ENCODE peak calls at places on chromosomes 11 and 22, in seven cellular contexts. Y is SK-N-SH, O is GM23248, T is MM.1S, L is HCT116, X is hepatocyte, D is OCI-LY7. H is an unnamed sample.

GRCh38 chr11:105673089-105673488 is 63.2 kb downstream of the GRIA4 start:
- DNase-seq in T (peak), L (no peak), Y (no peak), O (peak), X (peak), D (peak), H (peak)

GRCh38 chr11:119320593-119321524 is 3.9 kb upstream of the MCAM start:
- DNase-seq in O (peak), D (peak), T (peak), L (no peak), Y (no peak), X (peak), H (peak)

GRCh38 chr11:69094111-69094914 is 45.6 kb downstream of the TPCN2 start:
- DNase-seq in D (no peak), Y (peak), X (no peak), T (no peak), O (no peak), L (no peak), H (no peak)

GRCh38 chr11:124172076-124172475 is 11.1 kb upstream of the OR10D3 start:
- DNase-seq in T (no peak), D (no peak), O (no peak), Y (no peak), L (no peak), X (no peak), H (no peak)

GRCh38 chr11:1350086-1350725 is 39.5 kb upstream of the BRSK2 start:
- DNase-seq in X (no peak), T (no peak), Y (peak), D (no peak), O (no peak), L (no peak), H (no peak)

GRCh38 chr11:10459029-10459970 is 4.2 kb downstream of the AMPD3 start:
- DNase-seq in T (peak), X (no peak), O (no peak), L (no peak), Y (no peak), D (peak), H (no peak)

GRCh38 chr11:65652511-65653228 is 10.0 kb downstream of the RELA start:
- DNase-seq in D (peak), X (peak), O (peak), T (peak), L (peak), Y (peak), H (peak)

GRCh38 chr11:16276251-16276650 is 80.1 kb downstream of the SOX6 start:
- DNase-seq in D (no peak), O (no peak), L (no peak), Y (no peak), X (no peak), T (no peak), H (no peak)

GRCh38 chr22:43745783-43746356 is 66.2 kb downstream of the EFCAB6 start:
- DNase-seq in D (no peak), T (no peak), Y (no peak), L (no peak), O (no peak), X (no peak), H (no peak)

GRCh38 chr11:12539570-12539969 is 134.7 kb upstream of the TEAD1 start:
- DNase-seq in D (no peak), X (no peak), O (peak), Y (no peak), T (no peak), L (no peak), H (peak)

GRCh38 chr11:127640822-127641485 is 640.4 kb upstream of the KIRREL3 start:
- DNase-seq in Y (no peak), O (no peak), L (no peak), X (no peak), D (no peak), T (peak), H (peak)

GRCh38 chr11:46247664-46248063 is 29.8 kb upstream of the CREB3L1 start:
- DNase-seq in T (peak), D (peak), Y (no peak), O (peak), X (peak), L (peak), H (peak)

GRCh38 chr11:64000026-64000739 is 13.9 kb downstream of the OTUB1 start:
- DNase-seq in O (peak), T (peak), Y (peak), X (peak), L (no peak), D (peak), H (peak)

GRCh38 chr11:72333657-72334056 is 89.7 kb upstream of the PHOX2A start:
- DNase-seq in T (no peak), X (peak), D (peak), Y (peak), L (no peak), O (no peak), H (no peak)

GRCh38 chr11:46832511-46833214 is 13.4 kb downstream of the CKAP5 start:
- DNase-seq in O (no peak), D (no peak), T (no peak), Y (peak), X (no peak), L (no peak), H (no peak)

GRCh38 chr11:74504100-74504691 is 10.7 kb upstream of the LIPT2 start:
- DNase-seq in D (no peak), T (no peak), O (no peak), Y (no peak), L (no peak), X (no peak), H (no peak)

GRCh38 chr11:122696662-122697061 is 41.1 kb downstream of the UBASH3B start:
- DNase-seq in X (no peak), L (no peak), D (peak), T (no peak), Y (no peak), O (no peak), H (no peak)

GRCh38 chr11:96012086-96012824 is 88.3 kb upstream of the MTMR2 start:
- DNase-seq in O (peak), Y (peak), X (peak), T (peak), L (peak), D (peak), H (peak)

GRCh38 chr11:117827521-117828511 is 3.3 kb upstream of the FXYD2 start:
- DNase-seq in Y (no peak), D (no peak), T (no peak), O (no peak), L (no peak), X (no peak), H (no peak)

GRCh38 chr22:23750374-23750743 is 553 bp downstream of the ZNF70 start:
- DNase-seq in Y (no peak), T (no peak), L (no peak), D (no peak), O (no peak), X (no peak), H (no peak)

GRCh38 chr11:121466063-121466794 is 13.5 kb upstream of the SORL1-AS1 start:
- DNase-seq in Y (peak), L (peak), T (no peak), D (peak), O (peak), X (peak), H (peak)

GRCh38 chr11:121461843-121462242 is 9.1 kb upstream of the SORL1-AS1 start:
- DNase-seq in D (no peak), Y (no peak), X (no peak), T (no peak), L (no peak), O (no peak), H (no peak)

GRCh38 chr11:121465709-121466062 is 12.9 kb upstream of the SORL1-AS1 start:
- DNase-seq in X (peak), T (no peak), Y (no peak), D (no peak), L (no peak), O (no peak), H (no peak)

GRCh38 chr11:121464352-121464946 is 11.7 kb upstream of the SORL1-AS1 start:
- DNase-seq in X (peak), D (peak), T (no peak), Y (peak), L (peak), O (peak), H (peak)

DNA sequence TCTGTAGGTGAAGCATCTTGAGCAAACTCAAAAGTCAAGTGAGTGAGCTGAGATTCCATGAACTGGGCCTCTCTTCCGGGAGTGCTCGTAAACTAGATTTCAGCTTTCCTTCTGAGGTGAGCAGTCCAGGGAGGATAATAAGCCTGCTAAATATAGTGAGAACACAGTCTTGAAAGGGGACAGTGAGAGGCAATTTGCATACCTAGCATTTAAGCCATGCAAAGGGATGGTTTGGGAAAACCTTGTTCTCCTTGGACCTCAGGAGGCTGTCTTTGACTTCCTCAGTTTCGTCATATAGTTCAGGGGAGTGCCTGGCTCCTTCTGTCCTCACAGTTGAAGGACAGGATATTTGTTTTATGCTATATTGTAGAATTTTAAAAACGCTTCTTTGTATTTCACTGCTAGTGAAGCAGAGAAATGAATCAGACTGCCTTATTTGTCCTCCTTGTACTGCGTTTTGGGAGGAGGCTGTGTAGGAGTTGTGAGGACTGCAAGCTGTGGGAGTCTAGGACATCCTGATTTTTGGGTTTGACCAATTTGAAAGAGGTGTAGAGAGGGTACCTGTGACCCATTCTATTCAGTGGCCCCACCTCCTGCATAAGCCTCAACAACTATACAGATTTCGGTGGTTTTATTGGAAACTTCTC is 11.0 kb upstream of the SORL1-AS1 start:
- DNase-seq in D (no peak), X (no peak), Y (no peak), L (no peak), O (no peak), T (no peak), H (peak)
- TF ChIP-seq EZH2phosphoT487 in D (no peak), X (no peak), Y (no peak), L (no peak), O (no peak), T (no peak), H (no peak)

GRCh38 chr22:20272700-20273099 is 4.6 kb upstream of the RTN4R start:
- DNase-seq in Y (no peak), O (no peak), X (no peak), L (no peak), T (no peak), D (no peak), H (no peak)
- H3K27ac ChIP-seq in Y (no peak), O (no peak), X (no peak), L (no peak), T (no peak), D (no peak), H (no peak)

DNA sequence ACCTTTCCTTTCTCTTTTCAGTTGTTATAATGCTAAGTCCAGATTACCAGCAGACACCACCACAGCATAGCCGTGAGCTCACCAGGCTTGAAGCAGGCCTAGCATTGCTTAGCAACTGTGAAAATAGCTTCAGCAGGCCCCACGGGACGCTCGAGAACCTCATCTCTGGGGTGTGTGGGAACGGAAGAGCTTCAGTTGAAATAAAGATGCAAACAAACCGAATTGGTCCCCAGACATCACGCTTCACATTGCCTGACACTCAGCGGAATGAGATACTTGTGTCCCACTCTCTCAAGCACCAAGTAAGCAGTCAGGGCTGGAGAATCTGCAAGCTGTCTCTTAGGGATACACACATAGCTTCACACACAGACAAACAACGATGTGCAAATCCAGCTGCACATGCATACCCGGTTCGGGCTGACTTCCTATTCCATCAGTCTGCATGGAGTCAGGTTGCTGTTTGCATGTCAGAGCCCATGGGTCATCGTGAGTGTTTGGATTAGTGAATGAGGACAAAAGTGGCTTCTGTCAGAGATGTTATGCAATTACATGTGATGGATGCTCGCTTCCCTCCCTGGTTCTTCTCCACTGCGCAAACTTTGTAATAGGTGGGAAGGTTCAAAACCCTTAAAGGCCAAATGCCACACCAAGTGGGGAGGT is 205.7 kb downstream of the SNX19 start:
- DNase-seq in L (no peak), X (no peak), O (no peak), T (no peak), D (no peak), Y (no peak), H (no peak)
- TF ChIP-seq EZH2phosphoT487 in L (no peak), X (no peak), O (no peak), T (no peak), D (no peak), Y (no peak), H (no peak)

GRCh38 chr22:39303358-39303757 is 16.1 kb downstream of the RPL3 start:
- DNase-seq in T (no peak), D (no peak), O (no peak), X (no peak), L (no peak), Y (no peak), H (no peak)
- H3K27ac ChIP-seq in T (no peak), D (no peak), O (no peak), X (no peak), L (no peak), Y (no peak), H (no peak)

GRCh38 chr11:126361400-126361799 is 5.9 kb downstream of the ST3GAL4 start:
- DNase-seq in L (no peak), X (no peak), O (no peak), Y (no peak), D (no peak), T (no peak), H (no peak)

GRCh38 chr11:126362879-126363655 is 7.6 kb downstream of the ST3GAL4 start:
- DNase-seq in T (no peak), Y (no peak), O (no peak), L (no peak), X (no peak), D (no peak), H (no peak)

GRCh38 chr11:126363706-126364245 is 8.3 kb downstream of the ST3GAL4 start:
- DNase-seq in X (no peak), L (no peak), D (no peak), Y (no peak), T (no peak), O (no peak), H (no peak)

GRCh38 chr11:126370016-126370415 is 14.5 kb downstream of the ST3GAL4 start:
- DNase-seq in X (no peak), Y (no peak), D (no peak), O (no peak), L (no peak), T (no peak), H (no peak)

GRCh38 chr11:126366064-126366822 is 10.8 kb downstream of the ST3GAL4 start:
- DNase-seq in D (no peak), L (no peak), Y (no peak), O (no peak), T (no peak), X (no peak), H (no peak)
- TF ChIP-seq EZH2phosphoT487 in D (no peak), L (no peak), Y (no peak), O (no peak), T (no peak), X (no peak), H (no peak)

GRCh38 chr22:20215742-20216141 is 52.4 kb downstream of the RTN4R start:
- DNase-seq in Y (no peak), D (no peak), L (no peak), T (no peak), O (no peak), X (no peak), H (no peak)

GRCh38 chr22:20218320-20218872 is 49.7 kb downstream of the RTN4R start:
- DNase-seq in L (no peak), Y (no peak), O (no peak), T (no peak), X (no peak), D (no peak), H (no peak)

GRCh38 chr22:20218981-20219380 is 49.1 kb downstream of the RTN4R start:
- DNase-seq in T (no peak), Y (no peak), L (no peak), O (no peak), X (no peak), D (no peak), H (no peak)

GRCh38 chr22:20217563-20217962 is 50.6 kb downstream of the RTN4R start:
- DNase-seq in X (no peak), Y (no peak), D (no peak), L (no peak), O (no peak), T (no peak), H (no peak)

GRCh38 chr22:20216863-20217499 is 51.1 kb downstream of the RTN4R start:
- DNase-seq in X (no peak), Y (no peak), O (no peak), L (no peak), D (no peak), T (no peak), H (peak)
- H3K27ac ChIP-seq in X (no peak), Y (no peak), O (no peak), L (no peak), D (no peak), T (no peak), H (no peak)

GRCh38 chr22:28108851-28109250 is 189.8 kb upstream of the PITPNB start:
- DNase-seq in L (no peak), D (no peak), Y (no peak), O (no peak), X (no peak), T (no peak), H (no peak)

GRCh38 chr22:28105396-28105795 is 186.3 kb upstream of the PITPNB start:
- DNase-seq in X (no peak), T (no peak), O (no peak), D (no peak), Y (peak), L (no peak), H (no peak)

GRCh38 chr22:28106601-28107000 is 187.5 kb upstream of the PITPNB start:
- DNase-seq in X (no peak), O (no peak), D (no peak), Y (no peak), T (no peak), L (no peak), H (no peak)

GRCh38 chr22:28103596-28103995 is 184.5 kb upstream of the PITPNB start:
- DNase-seq in X (no peak), D (no peak), L (no peak), O (peak), Y (no peak), T (no peak), H (no peak)

DNA sequence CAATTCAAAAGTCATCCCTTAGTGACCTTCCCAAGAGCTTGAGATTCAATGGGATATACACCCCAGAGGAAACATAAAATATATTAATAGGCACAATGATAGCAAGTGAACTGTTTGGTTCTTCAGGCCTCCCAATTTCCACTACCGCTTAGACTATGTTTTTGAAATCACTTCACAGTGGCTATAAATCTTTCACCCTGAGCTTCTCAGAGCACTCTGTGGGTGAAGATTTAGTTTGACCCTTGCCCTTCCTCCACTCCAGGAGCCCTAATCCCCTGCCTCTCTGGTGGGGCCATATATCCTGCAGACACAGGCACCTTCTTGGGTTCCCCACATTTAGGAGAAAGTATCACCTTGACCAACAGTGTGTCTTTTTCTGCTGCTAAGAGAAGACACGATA is 186.9 kb upstream of the PITPNB start:
- DNase-seq in L (no peak), O (no peak), D (no peak), X (no peak), Y (no peak), T (no peak), H (no peak)
- TF ChIP-seq EZH2phosphoT487 in L (no peak), O (no peak), D (no peak), X (no peak), Y (no peak), T (no peak), H (no peak)

GRCh38 chr11:47987781-47988180 is 7.4 kb downstream of the PTPRJ start:
- DNase-seq in L (no peak), T (no peak), D (no peak), X (no peak), Y (no peak), O (no peak), H (no peak)
- H3K27ac ChIP-seq in L (peak), T (no peak), D (peak), X (peak), Y (peak), O (no peak), H (no peak)

DNA sequence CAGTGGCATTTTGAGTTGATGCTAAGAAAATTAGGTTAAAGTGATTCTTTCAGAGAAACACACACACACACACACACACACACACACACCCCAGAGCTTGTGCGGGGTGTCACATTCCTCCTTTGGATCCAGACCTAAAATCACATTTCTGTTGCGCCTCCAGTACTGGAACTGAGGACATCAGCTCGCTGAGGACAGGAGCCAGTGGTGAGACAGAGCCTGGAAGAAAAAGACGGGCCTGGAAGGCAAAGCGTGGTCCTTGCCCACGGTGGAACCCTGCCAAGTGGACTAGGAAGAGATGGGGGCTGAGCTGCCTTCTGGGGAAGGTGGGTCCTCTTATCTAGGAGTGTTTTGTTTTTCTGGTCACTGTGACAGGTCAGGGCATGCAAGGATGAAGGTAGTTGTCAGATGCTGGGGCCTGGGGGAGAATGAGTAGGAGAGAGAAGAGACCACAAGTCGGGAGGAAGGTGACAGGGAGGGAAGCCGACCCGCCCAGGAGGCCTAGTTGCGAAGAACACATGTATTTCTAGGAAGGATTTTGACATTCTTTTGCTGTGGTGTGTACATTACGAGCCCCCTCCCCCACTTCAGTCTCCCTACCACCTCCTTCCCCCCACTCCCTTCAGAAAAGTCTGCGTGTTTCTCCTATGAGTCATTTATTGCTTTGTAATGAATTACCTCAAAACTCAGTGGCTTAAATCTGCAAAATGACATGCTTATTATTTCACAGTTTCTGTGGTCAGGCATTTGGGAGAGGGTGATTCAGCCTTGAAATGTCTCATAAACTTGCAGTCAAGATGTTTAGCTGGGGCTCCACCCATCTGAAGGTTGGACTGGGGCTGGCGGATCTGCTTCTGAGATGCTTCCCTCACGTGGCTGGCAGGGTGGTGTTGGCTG is 4.8 kb upstream of the ELFN2 start:
- DNase-seq in D (no peak), X (peak), Y (no peak), O (peak), L (peak), T (no peak), H (peak)
- TF ChIP-seq EZH2phosphoT487 in D (no peak), X (no peak), Y (no peak), O (peak), L (no peak), T (no peak), H (no peak)

GRCh38 chr11:111697910-111698309 is 68.3 kb downstream of the PPP2R1B start:
- DNase-seq in X (no peak), O (no peak), L (no peak), T (no peak), Y (no peak), D (peak), H (no peak)
- H3K27ac ChIP-seq in X (peak), O (no peak), L (no peak), T (no peak), Y (no peak), D (peak), H (no peak)